ENCODE peak calls at places on chromosomes 1 and 21, in seven cellular contexts. L is GM06990, O is HT1080, X is amniotic stem cell, K is AG20443, D is tibial artery, R is NCI-H1436 treated with DMSO at 0.1 percent for 48 hours. T is an unnamed sample.

GRCh38 chr21:42652527-42653491 is 612 bp upstream of the PDE9A start:
- DNase-seq in O (no peak), L (no peak), K (peak; percentile 51), X (no peak), D (peak; percentile 43), R (no peak), T (peak; percentile 49)

GRCh38 chr1:94329276-94329675 is 88.9 kb upstream of the ABCD3 start:
- DNase-seq in X (no peak), L (no peak), R (no peak), D (no peak), O (no peak), K (no peak), T (no peak)

GRCh38 chr1:40389871-40390560 is 16.5 kb downstream of the SMAP2 start:
- DNase-seq in O (no peak), R (no peak), L (no peak), X (no peak), D (peak; percentile 74), K (peak; percentile 81), T (peak; percentile 76)

GRCh38 chr1:83998205-83998598 is 730 bp downstream of the TTLL7 start:
- DNase-seq in D (no peak), O (no peak), L (no peak), X (no peak), K (no peak), R (no peak), T (no peak)

GRCh38 chr21:31334648-31335121 is 9.4 kb downstream of the TIAM1 start:
- DNase-seq in O (no peak), L (no peak), K (no peak), D (no peak), X (no peak), R (no peak), T (peak; percentile 54)

GRCh38 chr1:8422439-8423133 is 104.7 kb downstream of the SLC45A1 start:
- DNase-seq in O (peak; percentile 22), R (no peak), X (no peak), D (peak; percentile 37), K (peak; percentile 36), L (no peak), T (no peak)

GRCh38 chr1:67612690-67613322 is 72.2 kb upstream of the GADD45A start:
- DNase-seq in D (no peak), R (no peak), O (no peak), L (no peak), X (no peak), K (peak; percentile 14), T (no peak)

GRCh38 chr1:3902111-3902511 is 2.0 kb upstream of the C1orf174 start:
- DNase-seq in K (no peak), X (no peak), O (no peak), L (no peak), R (no peak), D (no peak), T (no peak)

GRCh38 chr21:41180752-41181151 is 12.8 kb downstream of the BACE2 start:
- DNase-seq in D (no peak), R (no peak), L (no peak), X (no peak), K (no peak), O (no peak), T (no peak)

GRCh38 chr1:202958544-202959275 is 598 bp upstream of the ADIPOR1 start:
- DNase-seq in R (no peak), O (no peak), X (no peak), L (no peak), D (no peak), K (no peak), T (no peak)

GRCh38 chr1:188043536-188044245 is 1214.9 kb downstream of the PLA2G4A start:
- DNase-seq in K (no peak), L (no peak), D (no peak), X (no peak), O (peak; percentile 18), R (no peak), T (no peak)

GRCh38 chr21:26883768-26884167 is 38.6 kb upstream of the ADAMTS1 start:
- DNase-seq in L (no peak), O (no peak), K (no peak), X (no peak), R (no peak), D (no peak), T (no peak)

GRCh38 chr1:64686828-64687724 is 57.8 kb upstream of the RAVER2 start:
- DNase-seq in K (peak; percentile 73), O (peak; percentile 27), D (no peak), X (no peak), R (no peak), L (no peak), T (peak; percentile 55)

GRCh38 chr1:98661544-98662353 is at the start of gene SNX7:
- DNase-seq in O (peak; percentile 75), D (peak; percentile 79), X (peak; percentile 71), K (peak; percentile 97), R (no peak), L (peak; percentile 36), T (peak; percentile 60)

GRCh38 chr1:38026592-38027200 is 14.2 kb downstream of the UTP11 start:
- DNase-seq in X (no peak), D (no peak), O (peak; percentile 73), R (no peak), K (peak; percentile 75), L (no peak), T (peak; percentile 63)

T was measured in H4.